ENCODE peak calls at places on chromosomes 12 and 14, in six cellular contexts. K is stimulated activated CD4-positive, alpha-beta T cell treated with anti-CD3 and anti-CD28 coated beads, Interleukin-1b, Interleukin-23, amount 100 ng/mL, for 1 hour; C is T-helper 9 cell; P is fibroblast of the conjunctiva; J is DMS53; M is GOT3. U is an unnamed sample.

GRCh38 chr14:31696378-31696777 is 135.2 kb downstream of the NUBPL start:
- DNase-seq in K (no peak), C (no peak), P (no peak), J (no peak), M (no peak), U (no peak)

GRCh38 chr14:74141703-74142102 is 56.9 kb downstream of the LIN52 start:
- DNase-seq in K (no peak), C (no peak), P (no peak), J (no peak), M (no peak), U (no peak)

GRCh38 chr12:124688356-124688992 is 121.1 kb upstream of the NCOR2 start:
- DNase-seq in K (no peak), C (no peak), P (no peak), J (no peak), M (no peak), U (no peak)

GRCh38 chr14:91138511-91139359 is 24.9 kb downstream of the DGLUCY start:
- DNase-seq in K (peak), C (peak), P (no peak), J (peak), M (no peak), U (no peak)

GRCh38 chr14:30194769-30195168 is 267.1 kb upstream of the PRKD1 start:
- DNase-seq in K (no peak), C (no peak), P (peak), J (no peak), M (no peak), U (no peak)

GRCh38 chr14:36367985-36368774 is 47.7 kb upstream of the MBIP start:
- DNase-seq in K (no peak), C (no peak), P (no peak), J (no peak), M (no peak), U (no peak)

GRCh38 chr12:56487448-56488040 is 417 bp downstream of the GLS2 start:
- DNase-seq in K (no peak), C (no peak), P (no peak), J (peak), M (no peak), U (no peak)

GRCh38 chr12:32671930-32672785 is 6.9 kb upstream of the DNM1L start:
- DNase-seq in K (no peak), C (no peak), P (peak), J (peak), M (no peak), U (no peak)

GRCh38 chr14:45633220-45633984 is 380.4 kb upstream of the MIS18BP1 start:
- DNase-seq in K (no peak), C (no peak), P (no peak), J (no peak), M (no peak), U (no peak)

GRCh38 chr14:105261781-105262180 is 13.4 kb downstream of the BTBD6 start:
- DNase-seq in K (no peak), C (no peak), P (no peak), J (no peak), M (no peak), U (no peak)

GRCh38 chr12:6821674-6822433 is at the start of gene GPR162:
- DNase-seq in K (no peak), C (no peak), P (no peak), J (peak), M (no peak), U (no peak)

GRCh38 chr14:101556131-101556530 is 5.2 kb upstream of the DIO3 start:
- DNase-seq in K (no peak), C (no peak), P (no peak), J (no peak), M (no peak), U (no peak)